ENCODE peak calls at places on chromosomes 7 and 10, in six cellular contexts. H, F, Y, B, A and C are unnamed samples.

GRCh38 chr7:29993169-29993568 is 3.6 kb upstream of the SCRN1 start:
- DNase-seq in H (no peak), F (no peak), Y (no peak), B (no peak), A (no peak), C (no peak)

GRCh38 chr10:77899080-77899477 is 27.5 kb downstream of the DLG5 start:
- DNase-seq in H (peak), F (no peak), Y (no peak), B (no peak), A (peak), C (no peak)

GRCh38 chr7:47600199-47601118 is 18.5 kb upstream of the TNS3 start:
- DNase-seq in H (peak), F (no peak), Y (no peak), B (no peak), A (peak), C (peak)

GRCh38 chr7:30068117-30068516 is 39.9 kb downstream of the PLEKHA8 start:
- DNase-seq in H (peak), F (no peak), Y (no peak), B (no peak), A (peak), C (peak)

GRCh38 chr10:11886138-11886474 is 63.0 kb downstream of the PROSER2 start:
- DNase-seq in H (no peak), F (no peak), Y (no peak), B (no peak), A (no peak), C (no peak)

GRCh38 chr10:110885932-110886674 is 14.4 kb downstream of the PDCD4 start:
- DNase-seq in H (no peak), F (no peak), Y (no peak), B (no peak), A (no peak), C (no peak)

GRCh38 chr7:25894002-25894901 is 257.7 kb upstream of the NFE2L3 start:
- DNase-seq in H (peak), F (peak), Y (no peak), B (no peak), A (no peak), C (no peak)

GRCh38 chr7:4831723-4832495 is 29.9 kb downstream of the PAPOLB start:
- DNase-seq in H (no peak), F (no peak), Y (no peak), B (no peak), A (no peak), C (no peak)

GRCh38 chr10:119268871-119269506 is 61.6 kb downstream of the GRK5 start:
- DNase-seq in H (no peak), F (no peak), Y (no peak), B (peak), A (no peak), C (no peak)

GRCh38 chr10:82190432-82191260 is 315.7 kb downstream of the NRG3 start:
- DNase-seq in H (no peak), F (no peak), Y (no peak), B (no peak), A (peak), C (no peak)

GRCh38 chr7:82375713-82376112 is 67.9 kb downstream of the CACNA2D1 start:
- DNase-seq in H (no peak), F (no peak), Y (no peak), B (no peak), A (no peak), C (no peak)

GRCh38 chr7:70178787-70179186 is 580.5 kb downstream of the AUTS2 start:
- DNase-seq in H (peak), F (no peak), Y (no peak), B (no peak), A (peak), C (no peak)

GRCh38 chr7:149733131-149733531 is 40.3 kb downstream of the ZNF467 start:
- DNase-seq in H (no peak), F (no peak), Y (no peak), B (no peak), A (no peak), C (no peak)

GRCh38 chr10:98134117-98134430 is 383 bp upstream of the R3HCC1L start:
- DNase-seq in H (peak), F (no peak), Y (no peak), B (no peak), A (no peak), C (no peak)

GRCh38 chr10:128854965-128855364 is 612.1 kb upstream of the MGMT start:
- DNase-seq in H (peak), F (peak), Y (peak), B (peak), A (peak), C (no peak)

GRCh38 chr7:21191317-21192073 is 236.4 kb upstream of the SP4 start:
- DNase-seq in H (no peak), F (no peak), Y (no peak), B (no peak), A (no peak), C (no peak)

GRCh38 chr7:5824297-5824610 is 42.8 kb upstream of the RNF216 start:
- DNase-seq in H (no peak), F (no peak), Y (no peak), B (no peak), A (no peak), C (no peak)

GRCh38 chr7:115822380-115822779 is 208.2 kb downstream of the TFEC start:
- DNase-seq in H (no peak), F (no peak), Y (no peak), B (no peak), A (no peak), C (no peak)

GRCh38 chr7:101245147-101245668 is 327 bp upstream of the FIS1 start:
- DNase-seq in H (no peak), F (no peak), Y (no peak), B (no peak), A (no peak), C (no peak)

GRCh38 chr7:46003896-46004875 is 83.1 kb upstream of the IGFBP3 start:
- DNase-seq in H (peak), F (no peak), Y (no peak), B (no peak), A (peak), C (peak)

GRCh38 chr10:31706921-31707571 is 221.6 kb downstream of the ARHGAP12 start:
- DNase-seq in H (peak), F (no peak), Y (no peak), B (no peak), A (no peak), C (no peak)

GRCh38 chr10:33410096-33410859 is 75.8 kb upstream of the NRP1 start:
- DNase-seq in H (peak), F (no peak), Y (no peak), B (no peak), A (no peak), C (no peak)

GRCh38 chr10:65675236-65675635 is 1250.6 kb upstream of the LRRTM3 start:
- DNase-seq in H (no peak), F (no peak), Y (no peak), B (no peak), A (no peak), C (no peak)

GRCh38 chr7:105713488-105714465 is 132.5 kb upstream of the EFCAB10 start:
- DNase-seq in H (peak), F (no peak), Y (no peak), B (no peak), A (no peak), C (no peak)

GRCh38 chr10:112763916-112764520 is 186.0 kb upstream of the TCF7L2 start:
- DNase-seq in H (no peak), F (no peak), Y (no peak), B (no peak), A (peak), C (peak)

GRCh38 chr7:116122972-116123595 is 87.3 kb upstream of the TES start:
- DNase-seq in H (peak), F (no peak), Y (no peak), B (no peak), A (peak), C (peak)

GRCh38 chr10:61877882-61878281 is 23.6 kb upstream of the ARID5B start:
- DNase-seq in H (no peak), F (no peak), Y (no peak), B (no peak), A (no peak), C (no peak)

GRCh38 chr7:151403764-151404163 is 6.1 kb downstream of the WDR86 start:
- DNase-seq in H (no peak), F (no peak), Y (no peak), B (no peak), A (no peak), C (no peak)

GRCh38 chr10:14247650-14248258 is 83.0 kb downstream of the FRMD4A start:
- DNase-seq in H (no peak), F (no peak), Y (no peak), B (no peak), A (peak), C (no peak)

GRCh38 chr7:73960548-73960947 is 67.4 kb upstream of the ELN start:
- DNase-seq in H (no peak), F (no peak), Y (no peak), B (no peak), A (no peak), C (no peak)

GRCh38 chr10:62095341-62096071 is 173.1 kb downstream of the RTKN2 start:
- DNase-seq in H (peak), F (no peak), Y (no peak), B (no peak), A (peak), C (no peak)

GRCh38 chr7:105521731-105522458 is at the start of gene PUS7:
- DNase-seq in H (peak), F (peak), Y (peak), B (peak), A (peak), C (peak)

GRCh38 chr7:84178013-84178412 is 16.6 kb downstream of the SEMA3A start:
- DNase-seq in H (no peak), F (no peak), Y (no peak), B (no peak), A (peak), C (no peak)

GRCh38 chr7:34067406-34067805 is 162.1 kb downstream of the BMPER start:
- DNase-seq in H (no peak), F (no peak), Y (no peak), B (no peak), A (no peak), C (no peak)

GRCh38 chr7:156237614-156238013 is 403.0 kb upstream of the RNF32 start:
- DNase-seq in H (no peak), F (no peak), Y (no peak), B (peak), A (no peak), C (no peak)

GRCh38 chr10:1413256-1413655 is 324.1 kb downstream of the ADARB2 start:
- DNase-seq in H (no peak), F (no peak), Y (no peak), B (no peak), A (no peak), C (no peak)

GRCh38 chr7:48760528-48761265 is 163.7 kb upstream of the CDC14C start:
- DNase-seq in H (peak), F (no peak), Y (no peak), B (no peak), A (peak), C (peak)

GRCh38 chr7:80150621-80151273 is 16.1 kb downstream of the GNAI1 start:
- DNase-seq in H (peak), F (no peak), Y (no peak), B (no peak), A (peak), C (peak)

GRCh38 chr7:141263508-141263907 is 189.6 kb downstream of the TMEM178B start:
- DNase-seq in H (no peak), F (no peak), Y (no peak), B (no peak), A (no peak), C (no peak)

DNA sequence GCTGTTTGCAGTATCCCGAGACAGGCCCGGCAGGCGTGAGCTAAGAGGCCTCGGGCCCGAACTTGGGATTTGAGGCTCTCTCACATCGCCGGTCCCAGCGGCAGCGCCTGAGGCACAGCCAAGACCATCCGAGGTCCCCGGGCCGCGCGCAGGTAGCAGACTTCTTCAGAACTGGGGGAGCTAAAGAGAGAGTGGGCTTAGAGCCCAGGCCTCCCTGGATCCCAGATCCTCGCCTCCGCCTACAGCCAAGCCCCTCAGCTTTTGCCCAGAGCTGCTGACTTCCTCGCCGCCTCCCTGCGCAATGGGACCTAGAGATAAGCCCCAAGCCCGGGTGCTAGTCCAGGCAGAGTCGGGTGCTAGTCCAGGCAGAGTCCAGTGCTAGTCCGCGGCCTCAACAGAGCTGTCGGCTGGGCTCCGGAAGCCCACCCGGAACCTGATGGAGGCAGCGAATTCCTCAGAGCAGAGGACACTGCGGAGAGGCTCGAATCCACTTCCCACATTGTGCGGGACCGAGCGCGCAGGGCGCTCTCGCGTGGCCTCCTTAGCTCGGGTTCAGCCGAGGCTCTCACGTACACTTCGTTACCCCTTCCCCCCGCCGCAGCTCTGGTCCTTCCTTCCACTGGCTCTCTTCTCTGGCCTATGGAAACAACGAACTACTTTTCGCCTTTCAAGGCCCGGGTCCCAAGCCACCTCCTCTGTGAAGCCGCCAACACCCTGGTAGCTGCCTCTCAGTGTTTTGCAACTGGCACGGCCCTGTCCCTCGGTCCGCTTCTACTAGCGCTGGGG is 5.8 kb downstream of the LBX1 start:
- DNase-seq in H (peak), F (no peak), Y (no peak), B (no peak), A (no peak), C (no peak)
- H3K4me3 ChIP-seq in H (no peak), F (no peak), Y (peak), B (no peak), A (peak), C (no peak)

DNA sequence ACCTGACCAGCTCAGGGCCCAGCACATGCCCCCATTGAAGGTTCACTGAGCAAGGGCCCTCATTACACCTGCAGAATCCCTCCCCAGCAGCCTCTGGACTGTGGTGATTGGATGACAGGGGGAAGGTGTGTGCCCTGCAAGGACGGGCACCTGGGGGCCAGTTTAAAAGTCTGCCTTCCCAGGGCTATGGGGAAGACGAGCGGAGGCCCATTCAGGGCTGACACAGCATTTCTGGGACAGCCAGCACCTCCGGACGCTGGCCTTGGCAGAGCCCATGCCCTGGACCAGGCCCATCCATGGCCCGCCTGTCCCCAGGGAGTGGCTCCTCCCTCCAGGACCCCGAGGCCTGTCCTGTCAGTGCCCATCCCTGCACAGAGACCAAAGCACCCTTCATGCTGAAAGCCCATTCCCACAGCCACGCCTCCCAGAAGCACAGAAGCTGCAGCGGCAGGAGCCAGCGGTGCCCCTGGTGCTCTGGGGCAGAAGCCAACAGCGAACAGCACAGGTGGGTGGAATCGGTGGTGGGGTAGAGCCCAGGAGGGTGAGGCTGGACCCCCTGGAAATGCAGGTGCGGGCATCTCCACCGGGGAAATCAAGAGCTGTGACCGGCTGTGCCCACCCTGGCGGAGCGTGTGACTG is 44.9 kb upstream of the PPP2R2D start:
- DNase-seq in H (no peak), F (no peak), Y (no peak), B (peak), A (no peak), C (no peak)
- H3K27ac ChIP-seq in H (no peak), F (no peak), Y (no peak), B (no peak), A (no peak), C (no peak)

GRCh38 chr10:64234489-64234888 is 713.3 kb downstream of the REEP3 start:
- DNase-seq in H (no peak), F (no peak), Y (no peak), B (no peak), A (no peak), C (no peak)
- H3K4me3 ChIP-seq in H (no peak), F (no peak), Y (no peak), B (no peak), A (no peak), C (no peak)

GRCh38 chr10:70648427-70648826 is 23.9 kb upstream of the ADAMTS14 start:
- DNase-seq in H (no peak), F (no peak), Y (no peak), B (no peak), A (peak), C (no peak)

GRCh38 chr10:70651661-70652060 is 20.6 kb upstream of the ADAMTS14 start:
- DNase-seq in H (no peak), F (no peak), Y (no peak), B (no peak), A (no peak), C (no peak)

GRCh38 chr10:70650751-70651150 is 21.6 kb upstream of the ADAMTS14 start:
- DNase-seq in H (no peak), F (no peak), Y (no peak), B (no peak), A (no peak), C (no peak)

GRCh38 chr10:70649526-70649925 is 22.8 kb upstream of the ADAMTS14 start:
- DNase-seq in H (peak), F (no peak), Y (no peak), B (no peak), A (peak), C (peak)

GRCh38 chr10:70650104-70650503 is 22.2 kb upstream of the ADAMTS14 start:
- DNase-seq in H (no peak), F (no peak), Y (no peak), B (no peak), A (no peak), C (no peak)
- H3K27ac ChIP-seq in H (peak), F (no peak), Y (no peak), B (no peak), A (peak), C (peak)

GRCh38 chr7:98434087-98434486 is 33.2 kb upstream of the BAIAP2L1 start:
- DNase-seq in H (no peak), F (no peak), Y (no peak), B (no peak), A (no peak), C (no peak)

DNA sequence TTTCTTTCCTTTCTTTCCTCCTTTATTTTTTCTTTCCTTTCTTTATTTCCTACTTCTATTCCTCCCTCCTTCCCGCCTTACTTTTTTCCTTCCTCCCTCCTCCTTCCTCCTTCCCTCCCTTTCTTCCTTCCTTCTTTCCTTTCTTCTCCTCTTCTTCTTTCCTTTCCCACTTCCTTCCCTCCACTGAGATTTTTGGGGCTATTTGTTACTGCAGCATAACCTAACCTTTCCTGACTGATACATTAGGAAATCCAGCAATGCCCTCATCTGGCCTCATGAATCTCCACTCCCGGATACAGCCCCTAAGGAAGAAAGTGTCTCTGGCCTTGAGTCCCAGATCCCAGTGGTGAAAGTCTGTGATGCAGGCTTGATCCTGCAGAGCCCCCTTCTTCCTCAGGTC is 38.6 kb upstream of the BAIAP2L1 start:
- DNase-seq in H (no peak), F (no peak), Y (no peak), B (no peak), A (no peak), C (no peak)
- H3K4me3 ChIP-seq in H (no peak), F (no peak), Y (no peak), B (no peak), A (no peak), C (no peak)

DNA sequence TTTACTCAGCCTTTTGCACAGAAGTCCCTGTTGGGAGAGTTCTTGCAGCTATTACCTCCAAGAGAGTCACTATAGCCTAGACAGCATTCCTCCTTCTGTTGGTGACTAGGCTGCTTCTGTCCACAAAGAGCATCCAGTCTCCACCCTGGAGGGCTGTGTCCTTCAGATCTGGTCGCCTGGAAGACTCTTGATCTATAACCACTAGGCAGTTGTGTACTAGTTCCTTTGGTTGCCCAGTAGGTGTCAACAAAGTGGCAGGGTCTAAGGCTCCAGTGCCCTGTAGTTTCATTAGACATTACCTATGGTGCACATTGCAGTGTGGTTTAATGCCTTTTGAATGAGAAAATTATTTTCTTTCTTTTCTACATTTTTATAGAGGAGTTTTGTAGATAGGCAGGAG is 11.3 kb upstream of the AKR1C2 start:
- DNase-seq in H (peak), F (no peak), Y (no peak), B (no peak), A (no peak), C (no peak)
- H3K27ac ChIP-seq in H (no peak), F (no peak), Y (no peak), B (no peak), A (no peak), C (no peak)

GRCh38 chr7:138556771-138557484 is 96.9 kb downstream of the TRIM24 start:
- DNase-seq in H (peak), F (no peak), Y (no peak), B (no peak), A (no peak), C (no peak)
- H3K4me3 ChIP-seq in H (no peak), F (no peak), Y (no peak), B (no peak), A (no peak), C (no peak)